ENCODE peak calls at places on chromosomes 5 and 9, in eight cellular contexts. L, C, A, M, R, T, S and I are unnamed samples.

GRCh38 chr5:137954131-137954879 is 65.0 kb downstream of the PKD2L2 start:
- DNase-seq in A (no peak), M (no peak), R (no peak), C (peak), S (peak), L (no peak), T (no peak), I (no peak)

GRCh38 chr5:101176605-101177004 is 273.5 kb upstream of the ST8SIA4 start:
- DNase-seq in L (no peak), C (no peak), R (no peak), S (no peak), A (no peak), T (no peak), M (no peak), I (no peak)

GRCh38 chr9:136792321-136793062 is 1.3 kb downstream of the TMEM141 start:
- DNase-seq in M (no peak), R (peak), L (no peak), A (no peak), T (peak), C (no peak), S (no peak), I (no peak)

GRCh38 chr5:154320690-154321089 is 125.1 kb upstream of the SAP30L start:
- DNase-seq in S (no peak), A (no peak), M (no peak), L (no peak), R (no peak), T (no peak), C (no peak), I (no peak)

GRCh38 chr5:175214152-175214551 is 229.8 kb downstream of the DRD1 start:
- DNase-seq in M (no peak), A (no peak), S (no peak), C (no peak), R (no peak), T (no peak), L (no peak), I (no peak)

GRCh38 chr5:150765789-150766149 is 7.0 kb upstream of the DCTN4 start:
- DNase-seq in C (no peak), A (no peak), M (no peak), T (no peak), S (no peak), R (no peak), L (no peak), I (no peak)

GRCh38 chr9:107548298-107549142 is 59.0 kb upstream of the KLF4 start:
- DNase-seq in A (no peak), L (no peak), S (peak), T (no peak), C (peak), R (no peak), M (no peak), I (no peak)

GRCh38 chr5:139481122-139481533 is 1.4 kb downstream of the STING1 start:
- DNase-seq in S (no peak), L (peak), C (peak), T (no peak), A (no peak), R (peak), M (no peak), I (no peak)

GRCh38 chr9:132185164-132186009 is 23.5 kb downstream of the NTNG2 start:
- DNase-seq in C (no peak), A (peak), T (no peak), L (no peak), R (no peak), M (no peak), S (no peak), I (no peak)

GRCh38 chr5:120778491-120779293 is 314.6 kb downstream of the PRR16 start:
- DNase-seq in M (no peak), C (no peak), S (peak), T (no peak), L (no peak), R (no peak), A (no peak), I (no peak)

GRCh38 chr5:78985407-78986223 is 505 bp upstream of the ARSB start:
- DNase-seq in L (peak), A (peak), R (no peak), S (no peak), T (peak), M (peak), C (peak), I (peak)

GRCh38 chr9:88023001-88023400 is 48.7 kb upstream of the CDK20 start:
- DNase-seq in S (no peak), R (no peak), L (no peak), A (no peak), T (no peak), M (no peak), C (no peak), I (no peak)

GRCh38 chr9:128190013-128190412 is 1.4 kb downstream of the CIZ1 start:
- DNase-seq in L (no peak), T (no peak), R (no peak), C (no peak), S (no peak), A (no peak), M (no peak), I (no peak)

GRCh38 chr5:179122411-179123108 is 62.4 kb downstream of the ZNF354C start:
- DNase-seq in M (no peak), A (no peak), L (no peak), T (no peak), C (no peak), R (no peak), S (no peak), I (no peak)

GRCh38 chr9:123081824-123082223 is 48.4 kb downstream of the GPR21 start:
- DNase-seq in L (no peak), C (no peak), S (no peak), M (no peak), R (no peak), A (peak), T (no peak), I (no peak)

DNA sequence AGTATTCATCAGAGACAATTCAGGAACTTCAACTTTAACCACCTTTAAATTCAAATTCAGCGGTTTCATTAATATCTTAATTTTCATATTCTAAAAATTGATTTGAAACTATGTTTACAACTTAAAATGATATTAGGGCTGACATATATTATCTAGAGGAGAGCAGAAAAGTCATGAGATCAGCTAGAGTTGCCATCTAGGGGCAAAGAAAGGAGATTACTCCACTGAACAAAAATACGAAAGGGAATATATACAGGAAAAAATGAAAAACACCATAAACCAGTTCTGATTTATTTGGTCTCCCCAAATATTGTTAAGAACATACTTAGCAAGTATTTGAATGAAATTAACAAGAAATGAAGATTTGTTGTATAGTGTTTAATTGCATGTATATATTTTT is 946.3 kb downstream of the DTWD2 start:
- DNase-seq in M (no peak), C (no peak), L (no peak), R (no peak), A (no peak), T (no peak), S (no peak), I (no peak)
- TF ChIP-seq CTCF in M (no peak), C (no peak), L (no peak), R (no peak), A (no peak), T (no peak), S (peak), I (no peak)

GRCh38 chr5:55546991-55547390 is 12.2 kb upstream of the PLPP1 start:
- DNase-seq in C (no peak), R (no peak), S (no peak), M (no peak), L (no peak), A (no peak), T (no peak), I (no peak)
- TF ChIP-seq CTCF in C (no peak), R (no peak), S (no peak), M (no peak), L (no peak), A (no peak), T (no peak), I (no peak)

GRCh38 chr5:40367260-40367659 is 312.5 kb upstream of the PTGER4 start:
- DNase-seq in M (no peak), L (no peak), S (no peak), A (no peak), T (no peak), R (no peak), C (no peak), I (no peak)
- TF ChIP-seq CTCF in M (no peak), L (no peak), S (peak), A (no peak), T (no peak), R (no peak), C (no peak), I (no peak)

GRCh38 chr5:181088289-181088688 is 42.7 kb downstream of the OR2V1 start:
- DNase-seq in M (no peak), S (no peak), A (no peak), T (no peak), L (no peak), C (no peak), R (no peak), I (no peak)
- TF ChIP-seq CTCF in M (no peak), S (peak), A (peak), T (no peak), L (no peak), C (no peak), R (no peak), I (no peak)